ENCODE peak calls at places on chromosomes 16 and 17, in five cellular contexts. Q is A549, L is ascending aorta, N is IMR-90, Z is lower leg skin. B is an unnamed sample.
A peak's percentile ranks its signal among the peaks of the same experiment; 100 is the strongest.

GRCh38 chr16:64397945-64398508 is 723.8 kb downstream of the CDH11 start:
- DNase-seq in Q (no peak), L (no peak), N (peak; percentile 41), Z (no peak), B (no peak)

GRCh38 chr17:78559749-78560368 is 17.3 kb downstream of the DNAH17 start:
- DNase-seq in Q (no peak), L (no peak), N (no peak), Z (no peak), B (no peak)

GRCh38 chr17:7004398-7005253 is 7.8 kb upstream of the RNASEK start:
- DNase-seq in Q (peak; percentile 85), L (no peak), N (peak; percentile 54), Z (no peak), B (no peak)

GRCh38 chr17:31357831-31358400 is 33.6 kb upstream of the RAB11FIP4 start:
- DNase-seq in Q (peak; percentile 27), L (no peak), N (peak; percentile 47), Z (no peak), B (no peak)

GRCh38 chr17:76506408-76507328 is 5.4 kb upstream of the RHBDF2 start:
- DNase-seq in Q (peak; percentile 71), L (no peak), N (peak; percentile 54), Z (peak; percentile 77), B (peak; percentile 80)

GRCh38 chr17:60887607-60888028 is 210.0 kb downstream of the BCAS3 start:
- DNase-seq in Q (no peak), L (no peak), N (no peak), Z (no peak), B (no peak)

GRCh38 chr17:69669441-69670178 is 255.1 kb downstream of the MAP2K6 start:
- DNase-seq in Q (no peak), L (no peak), N (peak; percentile 65), Z (no peak), B (no peak)

GRCh38 chr16:30004424-30004776 is 6.4 kb downstream of the DOC2A start:
- DNase-seq in Q (no peak), L (no peak), N (no peak), Z (no peak), B (no peak)

GRCh38 chr16:69830534-69831211 is 68.5 kb downstream of the WWP2 start:
- DNase-seq in Q (peak; percentile 50), L (no peak), N (peak; percentile 28), Z (no peak), B (no peak)

GRCh38 chr17:51371732-51372151 is 111.4 kb downstream of the UTP18 start:
- DNase-seq in Q (peak; percentile 86), L (no peak), N (peak; percentile 50), Z (no peak), B (peak; percentile 41)

GRCh38 chr17:58337126-58337599 is 8.6 kb upstream of the TSPOAP1 start:
- DNase-seq in Q (no peak), L (no peak), N (peak; percentile 27), Z (no peak), B (peak; percentile 54)

GRCh38 chr16:71373073-71373472 is 14.6 kb downstream of the CALB2 start:
- DNase-seq in Q (peak; percentile 49), L (no peak), N (peak; percentile 12), Z (no peak), B (no peak)

GRCh38 chr17:73940511-73940910 is 263.0 kb upstream of the RPL38 start:
- DNase-seq in Q (no peak), L (no peak), N (no peak), Z (no peak), B (no peak)

GRCh38 chr17:5128905-5129535 is 13.2 kb downstream of the USP6 start:
- DNase-seq in Q (no peak), L (no peak), N (no peak), Z (no peak), B (no peak)

GRCh38 chr16:23826528-23827244 is 9.1 kb upstream of the PRKCB start:
- DNase-seq in Q (peak; percentile 38), L (no peak), N (no peak), Z (peak; percentile 16), B (peak; percentile 65)

GRCh38 chr16:85425061-85425662 is 188.0 kb upstream of the GSE1 start:
- DNase-seq in Q (no peak), L (no peak), N (no peak), Z (no peak), B (peak; percentile 42)

GRCh38 chr17:80892019-80892855 is 99.4 kb upstream of the CHMP6 start:
- DNase-seq in Q (peak; percentile 86), L (peak; percentile 66), N (peak; percentile 99), Z (peak; percentile 77), B (peak; percentile 98)

GRCh38 chr16:56632848-56633365 is 448 bp downstream of the MT1M start:
- DNase-seq in Q (no peak), L (no peak), N (no peak), Z (no peak), B (no peak)

GRCh38 chr16:10871157-10871991 is 5.6 kb upstream of the CIITA start:
- DNase-seq in Q (no peak), L (peak; percentile 41), N (peak; percentile 92), Z (no peak), B (peak; percentile 87)

GRCh38 chr17:61009619-61010018 is 332.0 kb downstream of the BCAS3 start:
- DNase-seq in Q (no peak), L (no peak), N (peak; percentile 42), Z (no peak), B (no peak)

GRCh38 chr17:40432864-40433528 is 10.3 kb upstream of the IGFBP4 start:
- DNase-seq in Q (no peak), L (no peak), N (peak; percentile 77), Z (no peak), B (no peak)

GRCh38 chr16:56246051-56246817 is 54.9 kb downstream of the GNAO1 start:
- DNase-seq in Q (peak; percentile 54), L (no peak), N (peak; percentile 5), Z (no peak), B (no peak)

GRCh38 chr17:28335959-28336871 is 654 bp downstream of the TNFAIP1 start:
- DNase-seq in Q (peak; percentile 85), L (no peak), N (peak; percentile 94), Z (peak; percentile 51), B (no peak)

GRCh38 chr17:44610331-44610730 is 45.9 kb upstream of the MEIOC start:
- DNase-seq in Q (no peak), L (no peak), N (no peak), Z (no peak), B (no peak)

GRCh38 chr17:66466933-66467367 is 164.5 kb downstream of the PRKCA start:
- DNase-seq in Q (peak; percentile 97), L (no peak), N (peak; percentile 100), Z (no peak), B (no peak)

GRCh38 chr17:42748202-42748905 is 3.5 kb upstream of the EZH1 start:
- DNase-seq in Q (no peak), L (no peak), N (no peak), Z (peak; percentile 55), B (no peak)

GRCh38 chr16:27169511-27170071 is 33.7 kb upstream of the KDM8 start:
- DNase-seq in Q (peak; percentile 68), L (no peak), N (peak; percentile 89), Z (peak; percentile 16), B (no peak)
- TF ChIP-seq CTCF in Q (peak; percentile 22), L (no peak), N (peak; percentile 28), Z (no peak), B (no peak)

GRCh38 chr16:73361061-73361460 is 313.1 kb upstream of the ZFHX3 start:
- DNase-seq in Q (no peak), L (no peak), N (no peak), Z (no peak), B (no peak)
- TF ChIP-seq CTCF in Q (no peak), L (no peak), N (no peak), Z (no peak), B (no peak)

GRCh38 chr17:29585080-29585751 is 4.2 kb downstream of the GIT1 start:
- DNase-seq in Q (no peak), L (no peak), N (no peak), Z (no peak), B (no peak)
- TF ChIP-seq CTCF in Q (peak; percentile 28), L (no peak), N (peak; percentile 26), Z (no peak), B (peak; percentile 43)

GRCh38 chr16:77406680-77407079 is 28.2 kb downstream of the ADAMTS18 start:
- DNase-seq in Q (peak; percentile 9), L (no peak), N (peak; percentile 1), Z (no peak), B (no peak)
- TF ChIP-seq CTCF in Q (no peak), L (no peak), N (peak; percentile 16), Z (no peak), B (no peak)

GRCh38 chr17:530851-531250 is 178.2 kb upstream of the RPH3AL start:
- DNase-seq in Q (no peak), L (no peak), N (no peak), Z (no peak), B (no peak)

GRCh38 chr17:527247-527646 is 174.6 kb upstream of the RPH3AL start:
- DNase-seq in Q (no peak), L (no peak), N (no peak), Z (no peak), B (no peak)

GRCh38 chr17:522912-523311 is 170.3 kb upstream of the RPH3AL start:
- DNase-seq in Q (no peak), L (no peak), N (no peak), Z (no peak), B (no peak)

GRCh38 chr17:524570-524969 is 172.0 kb upstream of the RPH3AL start:
- DNase-seq in Q (no peak), L (no peak), N (no peak), Z (no peak), B (no peak)

DNA sequence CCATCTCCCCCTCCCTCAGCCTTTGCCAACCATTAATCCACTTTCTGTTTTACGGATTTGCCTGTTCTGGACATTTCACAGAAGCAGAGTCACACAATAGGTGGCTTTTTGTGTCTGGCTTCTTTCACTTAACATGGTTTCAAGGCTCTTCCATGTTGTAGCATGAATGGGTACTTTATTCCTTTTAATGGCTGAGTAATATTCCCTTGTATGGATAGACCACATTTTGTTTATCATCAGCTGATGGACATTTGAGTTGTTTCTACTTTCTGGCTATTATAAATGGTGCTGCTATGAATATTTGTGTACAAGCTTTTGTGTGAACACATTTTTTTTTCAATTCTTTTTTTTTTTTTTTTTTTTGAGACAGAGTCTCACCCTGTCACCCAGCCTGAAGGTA is 175.6 kb upstream of the RPH3AL start:
- DNase-seq in Q (no peak), L (no peak), N (no peak), Z (no peak), B (no peak)
- TF ChIP-seq CTCF in Q (no peak), L (no peak), N (no peak), Z (no peak), B (no peak)

DNA sequence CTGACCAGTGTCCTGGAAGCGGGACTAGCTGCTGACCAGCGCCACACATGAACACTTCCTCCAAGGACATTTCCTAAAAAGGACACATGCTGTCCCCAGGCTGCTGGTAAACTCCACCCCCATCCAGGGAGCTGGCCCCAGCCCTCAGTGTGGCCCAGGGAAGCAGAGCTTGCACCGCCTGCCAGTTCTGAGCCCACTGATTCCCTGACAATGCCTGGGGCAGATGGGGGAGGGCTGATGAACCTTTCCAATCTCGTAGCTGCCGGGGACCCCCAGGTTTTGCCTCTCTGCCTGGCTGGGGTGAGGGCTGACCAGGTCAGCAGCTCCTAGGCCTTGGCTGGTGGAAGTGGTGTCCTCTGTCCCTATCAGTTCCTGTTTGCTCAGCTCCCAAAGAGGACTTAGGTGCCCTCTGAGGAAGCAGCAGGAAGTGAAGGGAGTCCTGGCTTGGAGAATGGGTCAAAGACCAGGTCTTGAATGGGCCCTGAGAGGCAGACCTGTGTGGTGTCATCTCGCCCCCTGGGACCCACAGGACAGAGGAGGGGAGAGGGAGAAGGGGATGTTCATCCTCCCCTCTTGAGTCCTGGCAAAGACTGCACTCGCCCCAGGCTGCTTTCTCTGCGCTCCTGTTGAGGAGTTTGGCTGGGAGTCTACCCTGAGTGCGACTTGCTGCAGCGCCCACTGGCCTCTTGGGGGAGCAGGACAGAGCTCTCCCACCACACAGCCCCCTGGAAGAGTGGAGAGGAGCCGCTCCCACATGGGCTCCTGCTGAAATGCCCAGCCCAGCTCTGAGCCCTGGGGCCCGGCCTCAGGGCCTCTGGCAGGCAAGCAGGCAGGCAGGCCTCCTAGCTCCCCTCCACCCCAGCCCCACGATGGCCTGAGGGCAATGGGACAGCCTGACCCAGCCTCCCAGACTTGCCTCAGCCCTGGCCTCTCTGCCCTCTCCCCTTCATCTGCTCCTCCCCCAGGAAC is 16.8 kb downstream of the PDK2 start:
- DNase-seq in Q (no peak), L (peak; percentile 37), N (no peak), Z (no peak), B (no peak)
- TF ChIP-seq CTCF in Q (no peak), L (no peak), N (no peak), Z (no peak), B (no peak)

B was measured in CD14-positive monocyte.